ENCODE peak calls at places on chromosomes 5 and 9, in six cellular contexts. One of them, this sample, is unnamed. For H3K4me1, the result is how much of the 10 kb centered on the place peaks cover.

GRCh38 chr5:151007430-151008123 is 12.8 kb upstream of the GPX3 start:
- DNase-seq in CD8-positive, alpha-beta T cell: no peak
- DNase-seq in cardiac muscle cell: no peak
- DNase-seq in ovary: no peak
- DNase-seq in neural progenitor cell: no peak
- DNase-seq in heart left ventricle: no peak
- DNase-seq in this sample: no peak

GRCh38 chr9:93024986-93025630 is 33.4 kb upstream of the SUSD3 start:
- DNase-seq in CD8-positive, alpha-beta T cell: no peak
- DNase-seq in cardiac muscle cell: no peak
- DNase-seq in ovary: no peak
- DNase-seq in heart left ventricle: no peak
- DNase-seq in neural progenitor cell: no peak
- DNase-seq in this sample: peak

GRCh38 chr5:64807505-64807904 is 38.8 kb downstream of the CWC27 start:
- DNase-seq in ovary: no peak
- DNase-seq in neural progenitor cell: no peak
- DNase-seq in heart left ventricle: no peak
- DNase-seq in CD8-positive, alpha-beta T cell: no peak
- DNase-seq in cardiac muscle cell: no peak
- DNase-seq in this sample: no peak

GRCh38 chr5:147391781-147392180 is 118.1 kb downstream of the DPYSL3 start:
- DNase-seq in heart left ventricle: peak
- DNase-seq in neural progenitor cell: peak
- DNase-seq in ovary: peak
- DNase-seq in cardiac muscle cell: peak
- DNase-seq in CD8-positive, alpha-beta T cell: no peak
- DNase-seq in this sample: peak

GRCh38 chr9:101999441-101999840 is 261.0 kb upstream of the GRIN3A start:
- DNase-seq in CD8-positive, alpha-beta T cell: no peak
- DNase-seq in neural progenitor cell: peak
- DNase-seq in ovary: no peak
- DNase-seq in heart left ventricle: no peak
- DNase-seq in cardiac muscle cell: no peak
- DNase-seq in this sample: no peak

GRCh38 chr9:133525677-133526076 is 918 bp upstream of the MYMK start:
- DNase-seq in heart left ventricle: peak
- DNase-seq in ovary: no peak
- DNase-seq in cardiac muscle cell: no peak
- DNase-seq in neural progenitor cell: no peak
- DNase-seq in CD8-positive, alpha-beta T cell: no peak
- DNase-seq in this sample: peak

GRCh38 chr5:21452429-21452828 is 1400.7 kb downstream of the CDH12 start:
- DNase-seq in CD8-positive, alpha-beta T cell: no peak
- DNase-seq in heart left ventricle: no peak
- DNase-seq in ovary: no peak
- DNase-seq in cardiac muscle cell: no peak
- DNase-seq in neural progenitor cell: no peak
- DNase-seq in this sample: no peak

GRCh38 chr9:114908104-114908621 is 22.2 kb downstream of the TNFSF8 start:
- DNase-seq in cardiac muscle cell: no peak
- DNase-seq in heart left ventricle: no peak
- DNase-seq in CD8-positive, alpha-beta T cell: no peak
- DNase-seq in neural progenitor cell: no peak
- DNase-seq in ovary: no peak
- DNase-seq in this sample: no peak

GRCh38 chr5:3351581-3352442 is 243.8 kb upstream of the IRX1 start:
- DNase-seq in CD8-positive, alpha-beta T cell: no peak
- DNase-seq in cardiac muscle cell: no peak
- DNase-seq in heart left ventricle: no peak
- DNase-seq in ovary: no peak
- DNase-seq in neural progenitor cell: no peak
- DNase-seq in this sample: no peak

GRCh38 chr9:115997923-115998322 is 155.7 kb upstream of the PAPPA start:
- DNase-seq in ovary: no peak
- DNase-seq in heart left ventricle: no peak
- DNase-seq in cardiac muscle cell: no peak
- DNase-seq in CD8-positive, alpha-beta T cell: no peak
- DNase-seq in neural progenitor cell: no peak
- DNase-seq in this sample: no peak
- H3K4me1 ChIP-seq in ovary: under half
- H3K4me1 ChIP-seq in heart left ventricle: under half
- H3K4me1 ChIP-seq in cardiac muscle cell: under half
- H3K4me1 ChIP-seq in CD8-positive, alpha-beta T cell: under half
- H3K4me1 ChIP-seq in neural progenitor cell: under half
- H3K4me1 ChIP-seq in this sample: under half

GRCh38 chr5:141681695-141682641 is at the start of gene ARAP3:
- DNase-seq in CD8-positive, alpha-beta T cell: no peak
- DNase-seq in cardiac muscle cell: peak
- DNase-seq in ovary: peak
- DNase-seq in neural progenitor cell: peak
- DNase-seq in heart left ventricle: peak
- DNase-seq in this sample: peak

GRCh38 chr5:141680751-141681201 is 1.3 kb downstream of the ARAP3 start:
- DNase-seq in heart left ventricle: peak
- DNase-seq in CD8-positive, alpha-beta T cell: no peak
- DNase-seq in neural progenitor cell: peak
- DNase-seq in ovary: no peak
- DNase-seq in cardiac muscle cell: no peak
- DNase-seq in this sample: peak

GRCh38 chr5:141677415-141677814 is 4.6 kb downstream of the ARAP3 start:
- DNase-seq in ovary: no peak
- DNase-seq in CD8-positive, alpha-beta T cell: no peak
- DNase-seq in neural progenitor cell: peak
- DNase-seq in heart left ventricle: no peak
- DNase-seq in cardiac muscle cell: peak
- DNase-seq in this sample: no peak

GRCh38 chr5:141681295-141681694 is 735 bp downstream of the ARAP3 start:
- DNase-seq in ovary: no peak
- DNase-seq in CD8-positive, alpha-beta T cell: no peak
- DNase-seq in heart left ventricle: no peak
- DNase-seq in cardiac muscle cell: no peak
- DNase-seq in neural progenitor cell: no peak
- DNase-seq in this sample: no peak

GRCh38 chr5:141680178-141680577 is 1.9 kb downstream of the ARAP3 start:
- DNase-seq in neural progenitor cell: no peak
- DNase-seq in heart left ventricle: no peak
- DNase-seq in ovary: no peak
- DNase-seq in CD8-positive, alpha-beta T cell: no peak
- DNase-seq in cardiac muscle cell: no peak
- DNase-seq in this sample: peak
- H3K4me3 ChIP-seq in neural progenitor cell: no peak
- H3K4me3 ChIP-seq in heart left ventricle: peak
- H3K4me3 ChIP-seq in ovary: no peak
- H3K4me3 ChIP-seq in CD8-positive, alpha-beta T cell: no peak
- H3K4me3 ChIP-seq in cardiac muscle cell: no peak
- H3K4me3 ChIP-seq in this sample: peak

GRCh38 chr5:163475416-163475815 is 15.0 kb downstream of the HMMR start:
- DNase-seq in CD8-positive, alpha-beta T cell: no peak
- DNase-seq in cardiac muscle cell: no peak
- DNase-seq in ovary: no peak
- DNase-seq in heart left ventricle: no peak
- DNase-seq in neural progenitor cell: no peak
- DNase-seq in this sample: no peak

GRCh38 chr5:163478982-163479271 is 18.5 kb downstream of the HMMR start:
- DNase-seq in heart left ventricle: no peak
- DNase-seq in ovary: no peak
- DNase-seq in cardiac muscle cell: no peak
- DNase-seq in neural progenitor cell: no peak
- DNase-seq in CD8-positive, alpha-beta T cell: no peak
- DNase-seq in this sample: no peak

GRCh38 chr5:163473613-163474243 is 13.3 kb downstream of the HMMR start:
- DNase-seq in heart left ventricle: no peak
- DNase-seq in ovary: no peak
- DNase-seq in cardiac muscle cell: no peak
- DNase-seq in CD8-positive, alpha-beta T cell: no peak
- DNase-seq in neural progenitor cell: no peak
- DNase-seq in this sample: no peak

GRCh38 chr5:163478126-163478981 is 17.9 kb downstream of the HMMR start:
- DNase-seq in heart left ventricle: no peak
- DNase-seq in CD8-positive, alpha-beta T cell: no peak
- DNase-seq in ovary: no peak
- DNase-seq in cardiac muscle cell: no peak
- DNase-seq in neural progenitor cell: no peak
- DNase-seq in this sample: no peak
- H3K27ac ChIP-seq in heart left ventricle: no peak
- H3K27ac ChIP-seq in CD8-positive, alpha-beta T cell: no peak
- H3K27ac ChIP-seq in ovary: no peak
- H3K27ac ChIP-seq in cardiac muscle cell: no peak
- H3K27ac ChIP-seq in neural progenitor cell: no peak
- H3K27ac ChIP-seq in this sample: no peak

GRCh38 chr9:131499254-131499653 is 3.5 kb upstream of the POMT1 start:
- DNase-seq in cardiac muscle cell: no peak
- DNase-seq in ovary: no peak
- DNase-seq in CD8-positive, alpha-beta T cell: no peak
- DNase-seq in heart left ventricle: no peak
- DNase-seq in neural progenitor cell: no peak
- DNase-seq in this sample: no peak
- H3K4me1 ChIP-seq in cardiac muscle cell: under half
- H3K4me1 ChIP-seq in ovary: under half
- H3K4me1 ChIP-seq in CD8-positive, alpha-beta T cell: under half
- H3K4me1 ChIP-seq in heart left ventricle: under half
- H3K4me1 ChIP-seq in neural progenitor cell: under half
- H3K4me1 ChIP-seq in this sample: under half

DNA sequence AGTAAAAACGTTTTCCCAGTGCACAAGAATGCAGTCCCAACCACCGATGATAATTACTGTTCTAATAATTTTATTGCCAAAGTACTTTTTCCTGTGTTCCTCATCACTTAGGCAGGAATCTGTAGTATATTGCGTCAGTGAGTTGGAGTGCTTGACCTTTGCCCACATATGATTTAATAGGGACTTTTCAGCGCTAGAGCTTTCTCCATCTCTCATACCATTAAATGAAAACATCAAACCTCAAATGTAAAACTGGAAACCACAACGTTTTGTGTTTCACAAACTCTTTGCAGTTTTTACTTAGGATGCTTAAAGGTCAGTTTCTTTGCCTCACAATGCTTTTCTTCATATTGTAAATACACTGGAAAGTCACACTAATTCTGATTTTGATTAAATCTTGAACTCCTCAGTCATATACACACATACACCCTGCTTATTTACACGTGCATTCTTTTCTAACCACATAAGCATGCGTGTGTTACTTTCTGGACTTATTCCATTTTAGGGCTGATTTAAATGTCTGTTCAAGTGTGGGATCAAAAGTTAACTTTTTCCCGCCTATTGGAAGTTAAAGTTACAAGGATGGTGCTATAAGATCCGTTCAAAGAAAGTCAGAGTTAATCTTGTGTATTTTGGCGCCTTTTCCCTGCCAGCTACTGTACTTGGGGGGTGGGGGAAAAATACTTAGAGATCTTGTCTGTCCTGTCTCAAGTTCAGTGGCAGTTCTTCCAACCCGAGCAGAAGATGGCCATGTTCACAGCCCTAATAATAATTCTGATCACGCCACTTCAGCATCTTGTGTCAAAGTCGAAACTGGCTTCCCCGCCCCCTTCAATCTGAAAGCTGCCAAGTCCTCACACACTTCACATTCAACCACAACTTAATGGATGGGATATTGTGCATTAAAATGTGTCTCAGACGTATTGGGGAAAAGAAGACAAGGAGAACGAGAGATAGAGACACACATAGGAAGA is 6.6 kb upstream of the NFIB start:
- DNase-seq in cardiac muscle cell: no peak
- DNase-seq in CD8-positive, alpha-beta T cell: no peak
- DNase-seq in neural progenitor cell: no peak
- DNase-seq in heart left ventricle: peak
- DNase-seq in ovary: peak
- DNase-seq in this sample: peak
- H3K4me3 ChIP-seq in cardiac muscle cell: peak
- H3K4me3 ChIP-seq in CD8-positive, alpha-beta T cell: no peak
- H3K4me3 ChIP-seq in neural progenitor cell: no peak
- H3K4me3 ChIP-seq in heart left ventricle: peak
- H3K4me3 ChIP-seq in ovary: peak
- H3K4me3 ChIP-seq in this sample: peak

GRCh38 chr9:136983611-136984314 is 970 bp downstream of the LCNL1 start:
- DNase-seq in heart left ventricle: peak
- DNase-seq in CD8-positive, alpha-beta T cell: no peak
- DNase-seq in cardiac muscle cell: no peak
- DNase-seq in neural progenitor cell: no peak
- DNase-seq in ovary: no peak
- DNase-seq in this sample: peak
- H3K27ac ChIP-seq in heart left ventricle: peak
- H3K27ac ChIP-seq in CD8-positive, alpha-beta T cell: no peak
- H3K27ac ChIP-seq in cardiac muscle cell: no peak
- H3K27ac ChIP-seq in neural progenitor cell: no peak
- H3K27ac ChIP-seq in ovary: no peak
- H3K27ac ChIP-seq in this sample: peak